ENCODE peak calls at places on chromosomes 5 and 9, in nine cellular contexts. N is heart left ventricle, J is colonic mucosa, L is fibroblast of lung, F is heart right ventricle, E is foreskin fibroblast, C is BJ, O is WERI-Rb-1, I is AG04449. S is an unnamed sample.
A peak's percentile ranks its signal among the peaks of the same experiment; 100 is the strongest.

GRCh38 chr5:40223884-40224402 is 455.8 kb upstream of the PTGER4 start:
- DNase-seq in N (no peak), J (no peak), L (peak; percentile 89), F (no peak), E (peak; percentile 92), C (peak; percentile 39), O (no peak), I (peak; percentile 88), S (peak; percentile 67)

GRCh38 chr5:71767661-71768060 is 48.6 kb downstream of the CARTPT start:
- DNase-seq in N (no peak), J (no peak), L (no peak), F (no peak), E (no peak), C (no peak), O (no peak), I (no peak), S (no peak)

GRCh38 chr9:77455312-77455927 is 192.7 kb downstream of the GNA14 start:
- DNase-seq in N (no peak), J (peak; percentile 76), L (no peak), F (no peak), E (no peak), C (no peak), O (peak; percentile 89), I (no peak), S (no peak)

GRCh38 chr9:128921881-128922763 is 1.3 kb downstream of the PHYHD1 start:
- DNase-seq in N (peak; percentile 79), J (no peak), L (peak; percentile 67), F (peak; percentile 63), E (peak; percentile 60), C (no peak), O (peak; percentile 99), I (no peak), S (no peak)

GRCh38 chr5:1315709-1316587 is 21.1 kb upstream of the TERT start:
- DNase-seq in N (no peak), J (peak; percentile 95), L (peak; percentile 3), F (no peak), E (no peak), C (no peak), O (peak; percentile 48), I (no peak), S (no peak)

GRCh38 chr5:135028791-135029467 is 5.1 kb downstream of the PITX1 start:
- DNase-seq in N (no peak), J (no peak), L (no peak), F (no peak), E (no peak), C (no peak), O (no peak), I (no peak), S (no peak)

GRCh38 chr5:173873296-173873922 is 14.7 kb upstream of the CPEB4 start:
- DNase-seq in N (no peak), J (no peak), L (no peak), F (no peak), E (no peak), C (no peak), O (no peak), I (no peak), S (no peak)

GRCh38 chr5:168422431-168422830 is 63.8 kb upstream of the RARS1 start:
- DNase-seq in N (no peak), J (no peak), L (no peak), F (no peak), E (no peak), C (no peak), O (no peak), I (no peak), S (no peak)

GRCh38 chr9:101485873-101486692 is 47.6 kb upstream of the RNF20 start:
- DNase-seq in N (peak; percentile 71), J (peak; percentile 72), L (peak; percentile 45), F (peak; percentile 42), E (peak; percentile 28), C (no peak), O (peak; percentile 47), I (no peak), S (no peak)

GRCh38 chr9:133730994-133731715 is 7.0 kb downstream of the SARDH start:
- DNase-seq in N (no peak), J (no peak), L (no peak), F (no peak), E (no peak), C (no peak), O (no peak), I (no peak), S (no peak)

GRCh38 chr5:149265559-149265958 is 6.1 kb upstream of the AFAP1L1 start:
- DNase-seq in N (no peak), J (no peak), L (peak; percentile 64), F (no peak), E (no peak), C (no peak), O (no peak), I (no peak), S (no peak)

GRCh38 chr9:134949681-134950403 is 32.1 kb upstream of the FCN1 start:
- DNase-seq in N (no peak), J (no peak), L (no peak), F (no peak), E (no peak), C (no peak), O (no peak), I (no peak), S (no peak)

GRCh38 chr5:76178913-76179312 is 95.7 kb downstream of the SV2C start:
- DNase-seq in N (no peak), J (no peak), L (no peak), F (no peak), E (no peak), C (no peak), O (no peak), I (no peak), S (no peak)

GRCh38 chr5:76174101-76174500 is 90.9 kb downstream of the SV2C start:
- DNase-seq in N (no peak), J (no peak), L (no peak), F (no peak), E (no peak), C (no peak), O (no peak), I (no peak), S (no peak)

GRCh38 chr5:76177974-76178373 is 94.8 kb downstream of the SV2C start:
- DNase-seq in N (no peak), J (no peak), L (no peak), F (no peak), E (no peak), C (no peak), O (no peak), I (no peak), S (no peak)

GRCh38 chr5:76175821-76176403 is 92.7 kb downstream of the SV2C start:
- DNase-seq in N (no peak), J (no peak), L (no peak), F (no peak), E (no peak), C (no peak), O (peak; percentile 39), I (no peak), S (no peak)

DNA sequence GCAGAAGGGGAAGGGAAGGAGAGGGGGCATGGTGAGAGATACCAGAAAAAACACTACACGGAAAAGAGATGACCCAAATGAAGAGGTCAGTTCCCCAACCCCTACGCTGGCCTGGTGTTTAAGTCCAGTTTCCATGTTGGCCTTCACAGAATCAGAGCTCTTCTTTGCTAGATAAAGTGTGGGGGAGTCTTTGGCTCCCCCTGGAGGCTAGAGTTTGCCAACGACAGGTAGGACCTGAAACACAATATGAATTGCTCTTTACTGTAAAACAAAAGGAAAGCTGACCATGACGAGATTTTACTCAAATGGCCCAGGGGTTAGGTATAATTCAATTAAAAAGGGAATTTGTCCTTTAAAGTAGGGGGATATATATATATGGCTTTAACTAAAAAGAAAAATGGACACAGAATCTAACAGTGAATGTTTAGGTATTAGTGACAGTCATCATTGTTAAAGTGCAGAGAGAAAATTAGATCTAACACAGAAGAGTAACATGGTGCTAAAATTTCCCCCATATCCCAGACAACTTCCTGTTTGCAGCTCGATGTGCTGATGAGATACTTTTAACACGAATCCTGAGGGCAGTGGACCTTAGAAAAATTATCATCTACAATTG is 92.0 kb downstream of the SV2C start:
- DNase-seq in N (no peak), J (peak; percentile 71), L (peak; percentile 45), F (no peak), E (peak; percentile 8), C (no peak), O (peak; percentile 75), I (peak; percentile 4), S (no peak)
- H3K4me3 ChIP-seq in N (no peak overlapping the region), J (no peak overlapping the region), L (no peak overlapping the region), F (no peak overlapping the region), E (no peak overlapping the region), C (no peak overlapping the region), O (no peak overlapping the region), I (no peak overlapping the region), S (no peak overlapping the region)

DNA sequence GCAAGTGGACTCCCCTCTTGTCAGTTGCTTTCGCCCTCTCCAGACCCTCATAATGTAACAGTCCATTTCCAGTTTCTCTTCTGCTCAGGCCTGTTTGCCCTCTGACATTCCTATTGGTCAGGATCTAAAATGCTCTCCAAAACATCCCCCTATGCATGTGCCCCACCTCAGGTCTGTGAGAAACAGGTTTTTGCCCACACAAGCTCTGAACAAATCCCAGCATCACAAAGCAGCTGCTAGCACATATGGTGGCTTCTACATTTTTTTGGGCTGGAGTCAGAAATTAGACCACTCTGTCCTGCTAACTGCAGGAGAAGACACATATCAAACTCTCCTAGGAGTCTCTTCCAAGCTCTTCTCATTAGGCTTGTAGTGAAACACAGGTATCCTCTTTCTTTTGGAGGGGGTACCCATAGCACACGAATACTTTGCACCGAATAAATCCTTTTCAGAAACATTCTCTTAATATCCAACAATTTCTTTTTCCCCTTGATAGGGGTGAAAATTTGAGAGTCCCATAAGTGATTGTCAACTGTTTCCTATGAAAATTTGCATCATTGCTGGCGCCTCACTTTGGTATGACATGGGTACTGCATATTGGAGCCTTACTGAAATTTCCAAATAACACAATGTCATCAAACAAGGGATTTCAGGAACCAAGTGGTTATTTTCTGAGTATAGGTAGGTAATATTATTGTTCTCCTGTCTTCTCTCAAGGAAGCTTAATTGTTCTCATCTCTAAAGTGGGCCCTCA is 19.3 kb upstream of the HSPA9 start:
- DNase-seq in N (no peak), J (no peak), L (no peak), F (no peak), E (no peak), C (no peak), O (no peak), I (no peak), S (no peak)
- TF ChIP-seq CTCF in N (no peak), J (no peak), L (no peak), F (peak; percentile 43), E (peak; percentile 32), C (peak; percentile 31), O (peak; percentile 35), I (peak; percentile 6), S (peak; percentile 30)

GRCh38 chr5:180932660-180933059 is 33.7 kb downstream of the BTNL8 start:
- DNase-seq in N (no peak), J (no peak), L (no peak), F (no peak), E (no peak), C (no peak), O (no peak), I (no peak), S (no peak)
- H3K4me3 ChIP-seq in N (no peak overlapping the region), J (no peak overlapping the region), L (no peak overlapping the region), F (no peak overlapping the region), E (no peak overlapping the region), C (no peak overlapping the region), O (no peak overlapping the region), I (no peak overlapping the region), S (no peak overlapping the region)

DNA sequence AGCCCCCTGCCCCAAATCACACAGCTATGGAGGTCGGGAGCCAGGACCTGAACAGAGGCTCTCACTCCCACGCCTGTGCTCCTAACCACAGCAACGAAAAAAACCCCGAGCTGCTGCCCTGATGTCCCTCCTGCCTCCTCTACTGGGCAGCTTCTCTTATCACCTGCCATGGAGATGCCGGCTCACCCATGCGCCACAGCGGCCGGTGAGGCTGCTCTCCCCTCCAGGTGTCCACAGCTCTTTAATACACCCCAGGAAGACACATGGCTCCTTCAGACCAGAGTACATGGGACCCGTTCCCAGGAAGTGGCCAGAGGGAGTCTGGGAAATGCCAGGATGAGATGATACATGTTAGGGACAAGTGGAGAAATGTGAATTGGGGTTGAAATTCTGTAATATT is 110.9 kb downstream of the COL23A1 start:
- DNase-seq in N (no peak), J (no peak), L (no peak), F (no peak), E (no peak), C (no peak), O (no peak), I (no peak), S (no peak)
- TF ChIP-seq CTCF in N (no peak), J (no peak), L (no peak), F (no peak), E (no peak), C (no peak), O (no peak), I (no peak), S (no peak)